ENCODE peak calls at places on chromosomes 12 and 14, in eight cellular contexts. K, S, G, C, N, O, Z and X are unnamed samples.

GRCh38 chr14:94396628-94397210 is 8.3 kb upstream of the SERPINA1 start:
- DNase-seq in S (no peak), K (no peak), N (no peak), Z (no peak), O (no peak), G (no peak), C (no peak), X (no peak)

GRCh38 chr12:29024117-29024516 is 125.0 kb upstream of the FAR2 start:
- DNase-seq in G (no peak), Z (no peak), O (no peak), C (no peak), K (no peak), N (peak), S (no peak), X (no peak)

GRCh38 chr12:64099430-64099829 is 122.7 kb downstream of the KICS2 start:
- DNase-seq in G (no peak), N (peak), K (no peak), S (no peak), O (no peak), C (peak), Z (no peak), X (no peak)

GRCh38 chr12:14691560-14691959 is 4.8 kb downstream of the GUCY2C start:
- DNase-seq in O (no peak), N (peak), C (no peak), S (no peak), K (no peak), Z (no peak), G (peak), X (peak)

GRCh38 chr12:123532021-123532420 is 1.5 kb downstream of the RILPL1 start:
- DNase-seq in Z (no peak), C (peak), G (peak), O (no peak), S (peak), K (peak), N (peak), X (no peak)

GRCh38 chr14:65565948-65566347 is 153.4 kb downstream of the FUT8 start:
- DNase-seq in N (peak), K (no peak), S (no peak), Z (no peak), C (no peak), G (no peak), O (no peak), X (no peak)

GRCh38 chr14:72243894-72244293 is 311.7 kb downstream of the RGS6 start:
- DNase-seq in K (no peak), Z (no peak), G (no peak), N (no peak), O (no peak), C (no peak), S (no peak), X (no peak)

GRCh38 chr12:131946757-131947156 is 3.0 kb upstream of the EP400 start:
- DNase-seq in O (no peak), Z (no peak), C (no peak), K (no peak), N (no peak), G (no peak), S (no peak), X (no peak)

GRCh38 chr12:42760550-42760949 is 171.0 kb upstream of the PRICKLE1 start:
- DNase-seq in Z (no peak), O (no peak), N (peak), S (no peak), G (no peak), C (no peak), K (no peak), X (no peak)

GRCh38 chr12:104204690-104205480 is 10.7 kb upstream of the TXNRD1 start:
- DNase-seq in K (no peak), N (no peak), Z (no peak), O (no peak), G (no peak), C (no peak), S (no peak), X (no peak)

GRCh38 chr12:8589679-8590078 is 23.0 kb downstream of the AICDA start:
- DNase-seq in O (no peak), G (no peak), Z (no peak), N (no peak), K (no peak), S (no peak), C (no peak), X (no peak)

GRCh38 chr12:78407722-78408121 is 456.9 kb upstream of the SYT1 start:
- DNase-seq in G (no peak), N (peak), K (no peak), O (no peak), Z (no peak), C (no peak), S (no peak), X (no peak)

GRCh38 chr12:21169878-21170472 is 39.0 kb downstream of the SLCO1B1 start:
- DNase-seq in G (no peak), O (no peak), Z (peak), C (peak), S (peak), K (peak), N (peak), X (peak)

GRCh38 chr12:57726884-57727757 is 11.4 kb downstream of the AGAP2 start:
- DNase-seq in N (peak), C (peak), G (no peak), O (no peak), Z (no peak), S (no peak), K (peak), X (peak)

GRCh38 chr12:99907210-99907609 is 77.5 kb downstream of the ANKS1B start:
- DNase-seq in O (no peak), Z (no peak), G (no peak), C (no peak), S (no peak), N (no peak), K (no peak), X (no peak)

GRCh38 chr12:32502693-32503510 is 103.5 kb downstream of the FGD4 start:
- DNase-seq in K (no peak), S (no peak), O (no peak), G (no peak), C (peak), N (peak), Z (no peak), X (no peak)

GRCh38 chr14:92969470-92970232 is 46.7 kb downstream of the CHGA start:
- DNase-seq in O (no peak), Z (no peak), S (no peak), C (no peak), N (no peak), G (peak), K (no peak), X (no peak)

GRCh38 chr14:90132821-90133570 is 71.2 kb downstream of the KCNK13 start:
- DNase-seq in N (no peak), S (no peak), O (no peak), K (no peak), Z (no peak), C (no peak), G (no peak), X (no peak)

GRCh38 chr12:48615681-48616080 is 45.8 kb upstream of the LALBA start:
- DNase-seq in S (no peak), N (no peak), O (no peak), Z (no peak), G (no peak), K (no peak), C (no peak), X (no peak)

GRCh38 chr12:116534341-116535121 is 24.6 kb upstream of the MAP1LC3B2 start:
- DNase-seq in S (no peak), Z (no peak), O (no peak), N (peak), G (no peak), K (no peak), C (peak), X (no peak)

GRCh38 chr12:121139301-121139700 is 6.6 kb downstream of the P2RX7 start:
- DNase-seq in O (no peak), Z (no peak), C (no peak), S (no peak), K (no peak), G (peak), N (no peak), X (no peak)

GRCh38 chr14:73269729-73270651 is 32.7 kb downstream of the PAPLN start:
- DNase-seq in G (no peak), K (peak), Z (peak), C (peak), N (peak), O (no peak), S (peak), X (peak)

GRCh38 chr12:6183689-6184441 is 16.3 kb upstream of the CD9 start:
- DNase-seq in N (no peak), O (no peak), S (no peak), Z (no peak), C (peak), G (no peak), K (no peak), X (peak)

GRCh38 chr12:16515666-16516065 is 90.3 kb downstream of the LMO3 start:
- DNase-seq in N (peak), K (no peak), G (no peak), S (no peak), C (no peak), Z (no peak), O (no peak), X (no peak)

GRCh38 chr14:21026251-21026987 is 1.6 kb upstream of the NDRG2 start:
- DNase-seq in C (no peak), S (no peak), O (no peak), Z (no peak), K (no peak), G (peak), N (no peak), X (no peak)

GRCh38 chr12:32535260-32535999 is 136.1 kb downstream of the FGD4 start:
- DNase-seq in K (peak), Z (no peak), G (peak), N (peak), O (no peak), C (peak), S (no peak), X (peak)

GRCh38 chr14:105508069-105508468 is 17.0 kb downstream of the TEDC1 start:
- DNase-seq in C (no peak), G (no peak), S (no peak), N (no peak), O (no peak), Z (no peak), K (no peak), X (no peak)

GRCh38 chr12:12518919-12519318 is 43.7 kb downstream of the DUSP16 start:
- DNase-seq in Z (no peak), G (no peak), S (no peak), O (no peak), K (no peak), N (no peak), C (no peak), X (no peak)